ENCODE peak calls at places on chromosomes 12 and 14, in nine cellular contexts. One of them, this sample, is unnamed.

GRCh38 chr12:127107744-127108143 is 1159.2 kb upstream of the TMEM132C start:
- DNase-seq in GM04503: no peak
- DNase-seq in ovary: no peak
- DNase-seq in KBM-7: no peak
- DNase-seq in HAP-1: no peak
- DNase-seq in progenitor cell of endocrine pancreas: no peak
- DNase-seq in NCI-H1092: no peak
- DNase-seq in CD8-positive, alpha-beta memory T cell: no peak
- DNase-seq in HuH-7: no peak
- DNase-seq in this sample: no peak

GRCh38 chr12:133233993-133234564 is 1.6 kb downstream of the ANHX start:
- DNase-seq in GM04503: no peak
- DNase-seq in ovary: no peak
- DNase-seq in KBM-7: no peak
- DNase-seq in HAP-1: no peak
- DNase-seq in progenitor cell of endocrine pancreas: no peak
- DNase-seq in NCI-H1092: no peak
- DNase-seq in CD8-positive, alpha-beta memory T cell: no peak
- DNase-seq in HuH-7: no peak
- DNase-seq in this sample: no peak

GRCh38 chr12:30286345-30286926 is 409.2 kb downstream of the IPO8 start:
- DNase-seq in GM04503: no peak
- DNase-seq in ovary: no peak
- DNase-seq in KBM-7: peak; percentile 19
- DNase-seq in HAP-1: peak; percentile 70
- DNase-seq in progenitor cell of endocrine pancreas: no peak
- DNase-seq in NCI-H1092: peak; percentile 33
- DNase-seq in CD8-positive, alpha-beta memory T cell: no peak
- DNase-seq in HuH-7: no peak
- DNase-seq in this sample: no peak

GRCh38 chr14:73263606-73264005 is 26.3 kb downstream of the PAPLN start:
- DNase-seq in GM04503: no peak
- DNase-seq in ovary: no peak
- DNase-seq in KBM-7: no peak
- DNase-seq in HAP-1: no peak
- DNase-seq in progenitor cell of endocrine pancreas: no peak
- DNase-seq in NCI-H1092: no peak
- DNase-seq in CD8-positive, alpha-beta memory T cell: no peak
- DNase-seq in HuH-7: no peak
- DNase-seq in this sample: no peak

GRCh38 chr12:3816266-3816665 is 56.9 kb downstream of the PARP11 start:
- DNase-seq in GM04503: no peak
- DNase-seq in ovary: no peak
- DNase-seq in KBM-7: no peak
- DNase-seq in HAP-1: no peak
- DNase-seq in progenitor cell of endocrine pancreas: no peak
- DNase-seq in NCI-H1092: no peak
- DNase-seq in CD8-positive, alpha-beta memory T cell: no peak
- DNase-seq in HuH-7: no peak
- DNase-seq in this sample: no peak

GRCh38 chr12:126554599-126554998 is 1489.4 kb downstream of the AACS start:
- DNase-seq in GM04503: no peak
- DNase-seq in ovary: no peak
- DNase-seq in KBM-7: no peak
- DNase-seq in HAP-1: no peak
- DNase-seq in progenitor cell of endocrine pancreas: no peak
- DNase-seq in NCI-H1092: no peak
- DNase-seq in CD8-positive, alpha-beta memory T cell: no peak
- DNase-seq in HuH-7: no peak
- DNase-seq in this sample: no peak

GRCh38 chr12:30197392-30198047 is 413.8 kb upstream of the TMTC1 start:
- DNase-seq in GM04503: no peak
- DNase-seq in ovary: no peak
- DNase-seq in KBM-7: no peak
- DNase-seq in HAP-1: peak; percentile 56
- DNase-seq in progenitor cell of endocrine pancreas: no peak
- DNase-seq in NCI-H1092: no peak
- DNase-seq in CD8-positive, alpha-beta memory T cell: no peak
- DNase-seq in HuH-7: no peak
- DNase-seq in this sample: no peak

GRCh38 chr12:109266106-109266879 is 42.8 kb downstream of the FOXN4 start:
- DNase-seq in GM04503: peak; percentile 8
- DNase-seq in ovary: no peak
- DNase-seq in KBM-7: no peak
- DNase-seq in HAP-1: no peak
- DNase-seq in progenitor cell of endocrine pancreas: no peak
- DNase-seq in NCI-H1092: no peak
- DNase-seq in CD8-positive, alpha-beta memory T cell: no peak
- DNase-seq in HuH-7: no peak
- DNase-seq in this sample: no peak

GRCh38 chr12:76586764-76587395 is 27.3 kb upstream of the OSBPL8 start:
- DNase-seq in GM04503: no peak
- DNase-seq in ovary: no peak
- DNase-seq in KBM-7: peak; percentile 87
- DNase-seq in HAP-1: peak; percentile 53
- DNase-seq in progenitor cell of endocrine pancreas: no peak
- DNase-seq in NCI-H1092: no peak
- DNase-seq in CD8-positive, alpha-beta memory T cell: no peak
- DNase-seq in HuH-7: peak; percentile 6
- DNase-seq in this sample: no peak

GRCh38 chr14:68757618-68758081 is 35.2 kb downstream of the ZFP36L1 start:
- DNase-seq in GM04503: peak; percentile 40
- DNase-seq in ovary: peak; percentile 21
- DNase-seq in KBM-7: peak; percentile 96
- DNase-seq in HAP-1: no peak
- DNase-seq in progenitor cell of endocrine pancreas: no peak
- DNase-seq in NCI-H1092: no peak
- DNase-seq in CD8-positive, alpha-beta memory T cell: no peak
- DNase-seq in HuH-7: no peak
- DNase-seq in this sample: no peak

GRCh38 chr12:116662612-116663144 is 75.2 kb downstream of the SPRING1 start:
- DNase-seq in GM04503: no peak
- DNase-seq in ovary: peak; percentile 74
- DNase-seq in KBM-7: peak; percentile 79
- DNase-seq in HAP-1: no peak
- DNase-seq in progenitor cell of endocrine pancreas: peak; percentile 43
- DNase-seq in NCI-H1092: peak; percentile 32
- DNase-seq in CD8-positive, alpha-beta memory T cell: no peak
- DNase-seq in HuH-7: peak; percentile 37
- DNase-seq in this sample: no peak

GRCh38 chr12:26126340-26127284 is 1.8 kb upstream of the BHLHE41 start:
- DNase-seq in GM04503: no peak
- DNase-seq in ovary: peak; percentile 85
- DNase-seq in KBM-7: peak; percentile 85
- DNase-seq in HAP-1: peak; percentile 70
- DNase-seq in progenitor cell of endocrine pancreas: peak; percentile 82
- DNase-seq in NCI-H1092: no peak
- DNase-seq in CD8-positive, alpha-beta memory T cell: no peak
- DNase-seq in HuH-7: peak; percentile 88
- DNase-seq in this sample: no peak

GRCh38 chr14:52080817-52081755 is 12.2 kb upstream of the NID2 start:
- DNase-seq in GM04503: peak; percentile 88
- DNase-seq in ovary: no peak
- DNase-seq in KBM-7: no peak
- DNase-seq in HAP-1: no peak
- DNase-seq in progenitor cell of endocrine pancreas: no peak
- DNase-seq in NCI-H1092: peak; percentile 19
- DNase-seq in CD8-positive, alpha-beta memory T cell: no peak
- DNase-seq in HuH-7: no peak
- DNase-seq in this sample: no peak

GRCh38 chr12:91140660-91141045 is 29.4 kb upstream of the LUM start:
- DNase-seq in GM04503: peak; percentile 46
- DNase-seq in ovary: no peak
- DNase-seq in KBM-7: no peak
- DNase-seq in HAP-1: no peak
- DNase-seq in progenitor cell of endocrine pancreas: no peak
- DNase-seq in NCI-H1092: no peak
- DNase-seq in CD8-positive, alpha-beta memory T cell: no peak
- DNase-seq in HuH-7: no peak
- DNase-seq in this sample: no peak

GRCh38 chr14:20476795-20477194 is 7.6 kb downstream of the PNP start:
- DNase-seq in GM04503: no peak
- DNase-seq in ovary: no peak
- DNase-seq in KBM-7: no peak
- DNase-seq in HAP-1: no peak
- DNase-seq in progenitor cell of endocrine pancreas: no peak
- DNase-seq in NCI-H1092: no peak
- DNase-seq in CD8-positive, alpha-beta memory T cell: no peak
- DNase-seq in HuH-7: no peak
- DNase-seq in this sample: no peak

GRCh38 chr14:91245029-91245428 is 525 bp upstream of the GPR68 start:
- DNase-seq in GM04503: no peak
- DNase-seq in ovary: no peak
- DNase-seq in KBM-7: no peak
- DNase-seq in HAP-1: no peak
- DNase-seq in progenitor cell of endocrine pancreas: no peak
- DNase-seq in NCI-H1092: no peak
- DNase-seq in CD8-positive, alpha-beta memory T cell: peak; percentile 70
- DNase-seq in HuH-7: no peak
- DNase-seq in this sample: peak; percentile 75

GRCh38 chr14:61838661-61839060 is 76.4 kb downstream of the SNAPC1 start:
- DNase-seq in GM04503: no peak
- DNase-seq in ovary: no peak
- DNase-seq in KBM-7: no peak
- DNase-seq in HAP-1: no peak
- DNase-seq in progenitor cell of endocrine pancreas: no peak
- DNase-seq in NCI-H1092: no peak
- DNase-seq in CD8-positive, alpha-beta memory T cell: no peak
- DNase-seq in HuH-7: no peak
- DNase-seq in this sample: no peak

GRCh38 chr12:29639893-29640495 is 142.5 kb upstream of the OVCH1 start:
- DNase-seq in GM04503: no peak
- DNase-seq in ovary: no peak
- DNase-seq in KBM-7: no peak
- DNase-seq in HAP-1: no peak
- DNase-seq in progenitor cell of endocrine pancreas: no peak
- DNase-seq in NCI-H1092: no peak
- DNase-seq in CD8-positive, alpha-beta memory T cell: no peak
- DNase-seq in HuH-7: no peak
- DNase-seq in this sample: no peak

GRCh38 chr12:67472551-67472950 is 176.0 kb upstream of the DYRK2 start:
- DNase-seq in GM04503: no peak
- DNase-seq in ovary: no peak
- DNase-seq in KBM-7: no peak
- DNase-seq in HAP-1: no peak
- DNase-seq in progenitor cell of endocrine pancreas: no peak
- DNase-seq in NCI-H1092: peak; percentile 21
- DNase-seq in CD8-positive, alpha-beta memory T cell: no peak
- DNase-seq in HuH-7: no peak
- DNase-seq in this sample: no peak

GRCh38 chr12:2418579-2418978 is 365.8 kb downstream of the CACNA1C start:
- DNase-seq in GM04503: no peak
- DNase-seq in ovary: peak; percentile 1
- DNase-seq in KBM-7: no peak
- DNase-seq in HAP-1: no peak
- DNase-seq in progenitor cell of endocrine pancreas: no peak
- DNase-seq in NCI-H1092: no peak
- DNase-seq in CD8-positive, alpha-beta memory T cell: no peak
- DNase-seq in HuH-7: no peak
- DNase-seq in this sample: no peak

GRCh38 chr12:124279846-124280360 is 15.0 kb upstream of the RFLNA start:
- DNase-seq in GM04503: no peak
- DNase-seq in ovary: no peak
- DNase-seq in KBM-7: no peak
- DNase-seq in HAP-1: no peak
- DNase-seq in progenitor cell of endocrine pancreas: no peak
- DNase-seq in NCI-H1092: no peak
- DNase-seq in CD8-positive, alpha-beta memory T cell: no peak
- DNase-seq in HuH-7: no peak
- DNase-seq in this sample: no peak

GRCh38 chr12:43370299-43370698 is 181.7 kb downstream of the ADAMTS20 start:
- DNase-seq in GM04503: no peak
- DNase-seq in ovary: no peak
- DNase-seq in KBM-7: no peak
- DNase-seq in HAP-1: no peak
- DNase-seq in progenitor cell of endocrine pancreas: no peak
- DNase-seq in NCI-H1092: no peak
- DNase-seq in CD8-positive, alpha-beta memory T cell: no peak
- DNase-seq in HuH-7: no peak
- DNase-seq in this sample: no peak

GRCh38 chr12:41663487-41664258 is 475.6 kb downstream of the PDZRN4 start:
- DNase-seq in GM04503: no peak
- DNase-seq in ovary: no peak
- DNase-seq in KBM-7: peak; percentile 26
- DNase-seq in HAP-1: peak; percentile 65
- DNase-seq in progenitor cell of endocrine pancreas: no peak
- DNase-seq in NCI-H1092: no peak
- DNase-seq in CD8-positive, alpha-beta memory T cell: no peak
- DNase-seq in HuH-7: peak; percentile 64
- DNase-seq in this sample: no peak

GRCh38 chr12:2673966-2674810 is 120.6 kb upstream of the FKBP4 start:
- DNase-seq in GM04503: no peak
- DNase-seq in ovary: no peak
- DNase-seq in KBM-7: no peak
- DNase-seq in HAP-1: no peak
- DNase-seq in progenitor cell of endocrine pancreas: no peak
- DNase-seq in NCI-H1092: no peak
- DNase-seq in CD8-positive, alpha-beta memory T cell: no peak
- DNase-seq in HuH-7: no peak
- DNase-seq in this sample: no peak

GRCh38 chr12:50517456-50518048 is 12.8 kb downstream of the DIP2B start:
- DNase-seq in GM04503: no peak
- DNase-seq in ovary: no peak
- DNase-seq in KBM-7: peak; percentile 93
- DNase-seq in HAP-1: no peak
- DNase-seq in progenitor cell of endocrine pancreas: no peak
- DNase-seq in NCI-H1092: no peak
- DNase-seq in CD8-positive, alpha-beta memory T cell: no peak
- DNase-seq in HuH-7: no peak
- DNase-seq in this sample: no peak

GRCh38 chr14:97162621-97163020 is 365.4 kb downstream of the VRK1 start:
- DNase-seq in GM04503: no peak
- DNase-seq in ovary: no peak
- DNase-seq in KBM-7: no peak
- DNase-seq in HAP-1: no peak
- DNase-seq in progenitor cell of endocrine pancreas: no peak
- DNase-seq in NCI-H1092: no peak
- DNase-seq in CD8-positive, alpha-beta memory T cell: no peak
- DNase-seq in HuH-7: no peak
- DNase-seq in this sample: no peak

GRCh38 chr12:10982244-10982643 is 4.5 kb downstream of the TAS2R50 start:
- DNase-seq in GM04503: no peak
- DNase-seq in ovary: no peak
- DNase-seq in KBM-7: no peak
- DNase-seq in HAP-1: no peak
- DNase-seq in progenitor cell of endocrine pancreas: no peak
- DNase-seq in NCI-H1092: no peak
- DNase-seq in CD8-positive, alpha-beta memory T cell: peak; percentile 9
- DNase-seq in HuH-7: no peak
- DNase-seq in this sample: no peak

GRCh38 chr12:1834186-1834925 is 14.0 kb downstream of the LRTM2 start:
- DNase-seq in GM04503: no peak
- DNase-seq in ovary: no peak
- DNase-seq in KBM-7: no peak
- DNase-seq in HAP-1: no peak
- DNase-seq in progenitor cell of endocrine pancreas: no peak
- DNase-seq in NCI-H1092: no peak
- DNase-seq in CD8-positive, alpha-beta memory T cell: no peak
- DNase-seq in HuH-7: no peak
- DNase-seq in this sample: no peak

This sample was measured in activated effector memory CD4-positive, alpha-beta T cell treated with Interleukin-2 at 50 U/mL for 16 hours.